ENCODE peak calls at places on chromosomes 12 and 14, in seven cellular contexts. B, V, X, Z, Q, S and Y are unnamed samples.
A peak's percentile ranks its signal among the peaks of the same experiment; 100 is the strongest.

GRCh38 chr14:51604078-51604477 is 47.6 kb upstream of the FRMD6 start:
- DNase-seq in V (no peak), S (no peak), B (no peak), Z (no peak), Q (no peak), X (no peak), Y (no peak)

GRCh38 chr14:70045715-70046535 is 142.8 kb downstream of the SLC8A3 start:
- DNase-seq in X (peak; percentile 73), Q (peak; percentile 90), Z (no peak), V (peak; percentile 86), B (peak; percentile 37), S (peak; percentile 85), Y (peak; percentile 42)

GRCh38 chr14:75125617-75126016 is 1.2 kb downstream of the NEK9 start:
- DNase-seq in Z (no peak), X (no peak), Q (no peak), B (no peak), S (no peak), V (no peak), Y (no peak)

GRCh38 chr12:54383041-54383609 is 1.4 kb downstream of the ZNF385A start:
- DNase-seq in B (peak; percentile 59), S (no peak), X (no peak), Q (no peak), Z (no peak), V (no peak), Y (no peak)

GRCh38 chr14:103121846-103122577 is 1.2 kb upstream of the TNFAIP2 start:
- DNase-seq in Z (no peak), Q (peak; percentile 83), V (peak; percentile 81), S (peak; percentile 79), X (peak; percentile 87), B (peak; percentile 62), Y (peak; percentile 93)

GRCh38 chr14:105415481-105416428 is 3.9 kb upstream of the MTA1 start:
- DNase-seq in B (no peak), S (no peak), V (no peak), Q (no peak), Z (no peak), X (no peak), Y (no peak)

GRCh38 chr14:91328313-91329050 is 84.0 kb upstream of the GPR68 start:
- DNase-seq in S (no peak), X (no peak), B (no peak), V (no peak), Q (no peak), Z (no peak), Y (no peak)

GRCh38 chr14:71594828-71595227 is 337.4 kb upstream of the RGS6 start:
- DNase-seq in X (no peak), B (no peak), S (no peak), V (no peak), Q (no peak), Z (no peak), Y (no peak)

GRCh38 chr14:97273540-97273939 is 476.4 kb downstream of the VRK1 start:
- DNase-seq in Z (no peak), Q (no peak), B (no peak), X (no peak), V (no peak), S (no peak), Y (no peak)

GRCh38 chr12:3313066-3313465 is 177.9 kb upstream of the PRMT8 start:
- DNase-seq in X (no peak), B (no peak), Z (no peak), Q (no peak), V (no peak), S (no peak), Y (no peak)

GRCh38 chr14:104390941-104391901 is 188.3 kb upstream of the C14orf180 start:
- DNase-seq in V (peak; percentile 22), Q (peak; percentile 20), Z (no peak), B (no peak), S (peak; percentile 17), X (no peak), Y (peak; percentile 5)

GRCh38 chr14:50051706-50052105 is 64.7 kb downstream of the VCPKMT start:
- DNase-seq in Z (no peak), S (no peak), X (no peak), Q (no peak), V (no peak), B (no peak), Y (no peak)

GRCh38 chr12:124847675-124848074 is 16.0 kb downstream of the SCARB1 start:
- DNase-seq in V (no peak), X (no peak), Q (no peak), Z (no peak), S (no peak), B (no peak), Y (no peak)

GRCh38 chr12:71157601-71158233 is at the start of gene TSPAN8:
- DNase-seq in B (no peak), X (peak; percentile 38), V (peak; percentile 66), S (peak; percentile 87), Z (no peak), Q (no peak), Y (no peak)

GRCh38 chr12:65894624-65895023 is 70.3 kb downstream of the HMGA2 start:
- DNase-seq in B (no peak), Z (no peak), Q (no peak), S (no peak), X (no peak), V (no peak), Y (no peak)

GRCh38 chr12:108333898-108334699 is 5.0 kb downstream of the CMKLR1 start:
- DNase-seq in V (no peak), X (no peak), Z (no peak), S (no peak), Q (no peak), B (no peak), Y (no peak)

GRCh38 chr12:15201456-15201855 is 19.8 kb downstream of the RERG start:
- DNase-seq in Q (no peak), S (no peak), X (no peak), V (no peak), Z (no peak), B (no peak), Y (no peak)

GRCh38 chr12:66409195-66409871 is 107.0 kb downstream of the HELB start:
- DNase-seq in B (no peak), S (peak; percentile 33), Q (peak; percentile 70), V (no peak), Z (peak; percentile 67), X (no peak), Y (no peak)

GRCh38 chr14:43356382-43356781 is 1150.7 kb downstream of the FSCB start:
- DNase-seq in Z (no peak), X (no peak), Q (no peak), B (no peak), S (no peak), V (no peak), Y (no peak)

DNA sequence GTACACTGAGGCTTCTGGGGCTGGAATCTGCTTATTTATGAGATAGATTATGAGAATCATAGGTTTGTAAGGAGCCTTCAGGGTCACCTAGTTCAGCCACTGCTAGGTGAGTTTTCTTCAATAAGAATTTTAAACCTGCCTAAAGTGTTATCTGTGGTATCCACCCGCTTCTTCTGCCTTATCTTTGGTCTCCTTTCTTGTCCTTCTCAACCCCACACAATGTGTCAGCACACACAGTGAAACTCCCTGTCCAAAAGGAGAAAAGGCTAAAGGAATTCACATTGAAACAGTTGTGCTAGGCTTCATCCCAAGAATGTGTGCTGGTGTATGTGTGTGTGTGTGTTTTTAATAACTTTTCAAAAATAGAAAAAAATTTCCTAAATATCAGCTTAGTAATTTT is 259.3 kb upstream of the BTG1 start:
- DNase-seq in B (peak; percentile 78), Q (no peak), V (no peak), X (no peak), S (no peak), Z (no peak), Y (no peak)
- H3K27ac ChIP-seq in B (peak overlapping the region; percentile 45), Q (no peak overlapping the region), V (peak overlapping the region; percentile 11), X (no peak overlapping the region), S (no peak overlapping the region), Z (peak overlapping the region; percentile 70), Y (no peak overlapping the region)

GRCh38 chr12:61920230-61920629 is 340.0 kb upstream of the USP15 start:
- DNase-seq in B (no peak), X (no peak), Z (no peak), S (no peak), Q (no peak), V (no peak), Y (no peak)

DNA sequence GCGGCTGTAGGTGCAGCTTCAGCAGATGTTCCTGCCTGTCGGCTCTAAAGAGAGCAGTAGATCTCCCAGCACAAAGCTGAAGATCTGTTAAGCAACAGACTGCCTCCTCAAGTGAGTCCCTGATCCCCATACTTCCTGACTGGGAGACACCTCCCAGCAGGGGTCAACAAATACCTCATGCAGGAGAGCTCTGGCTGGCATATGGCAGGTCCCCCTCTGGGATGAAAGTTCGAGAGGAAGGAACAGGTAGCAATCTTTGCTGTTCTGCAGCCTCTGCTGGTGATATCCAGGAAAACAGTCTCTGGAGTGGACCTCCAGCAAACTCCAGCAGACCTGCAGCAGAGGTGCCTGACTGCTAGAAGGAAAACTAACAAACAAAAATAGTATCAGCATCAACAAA is 337.1 kb upstream of the USP15 start:
- DNase-seq in S (no peak), X (no peak), Q (peak; percentile 25), B (no peak), V (no peak), Z (no peak), Y (no peak)
- TF ChIP-seq CTCF in S (no peak), X (no peak), Q (no peak), B (no peak), V (no peak), Z (no peak), Y (no peak)

GRCh38 chr12:123268850-123269249 is 2.8 kb downstream of the CDK2AP1 start:
- DNase-seq in B (no peak), V (no peak), Q (no peak), S (no peak), X (no peak), Z (no peak), Y (no peak)

GRCh38 chr12:123266679-123267277 is 4.9 kb downstream of the CDK2AP1 start:
- DNase-seq in S (no peak), Z (no peak), B (no peak), V (no peak), X (no peak), Q (no peak), Y (no peak)

GRCh38 chr12:123265851-123266678 is 5.6 kb downstream of the CDK2AP1 start:
- DNase-seq in B (no peak), Z (no peak), X (no peak), Q (no peak), S (no peak), V (no peak), Y (no peak)

GRCh38 chr12:123267991-123268843 is 3.4 kb downstream of the CDK2AP1 start:
- DNase-seq in Q (no peak), Z (no peak), X (no peak), B (no peak), S (peak; percentile 24), V (no peak), Y (peak; percentile 48)

DNA sequence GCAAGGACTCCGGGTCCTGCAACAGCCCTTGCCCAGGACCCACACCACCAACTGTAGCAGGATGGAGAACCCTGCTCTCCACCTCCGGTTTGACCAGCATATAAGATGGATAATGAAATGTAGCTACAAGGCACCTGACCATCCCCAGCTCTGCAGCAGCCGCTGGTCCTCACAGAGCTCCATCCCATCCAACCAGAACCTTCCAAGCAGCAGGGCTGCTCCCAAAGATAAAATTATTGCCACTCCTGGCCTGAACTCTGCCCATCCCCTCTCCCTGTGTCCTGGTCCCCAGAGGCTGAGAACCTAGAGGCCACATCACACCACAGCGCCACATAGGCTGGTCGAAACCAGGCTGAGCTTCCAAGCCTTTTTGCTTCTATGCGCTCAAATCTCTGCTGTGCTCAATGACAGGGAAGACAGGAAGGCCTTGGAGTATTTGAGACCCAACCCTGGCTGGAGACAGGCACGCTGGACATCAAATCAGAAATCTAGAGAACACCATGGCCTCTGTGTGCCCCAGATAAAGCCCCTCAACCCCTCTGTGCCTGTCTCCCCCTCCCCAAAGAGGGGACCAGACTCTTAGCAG is 4.2 kb downstream of the CDK2AP1 start:
- DNase-seq in X (no peak), B (no peak), Q (no peak), Z (no peak), S (no peak), V (no peak), Y (no peak)
- H3K27ac ChIP-seq in X (no peak overlapping the region), B (no peak overlapping the region), Q (no peak overlapping the region), Z (no peak overlapping the region), S (no peak overlapping the region), V (peak overlapping the region; percentile 88), Y (peak overlapping the region; percentile 13)

GRCh38 chr12:31714406-31715271 is 14.2 kb downstream of the AMN1 start:
- DNase-seq in V (no peak), X (no peak), S (no peak), B (no peak), Q (no peak), Z (no peak), Y (no peak)
- TF ChIP-seq CTCF in V (no peak), X (no peak), S (no peak), B (no peak), Q (no peak), Z (no peak), Y (no peak)